ENCODE peak calls at places on chromosomes 12 and 14, in eight cellular contexts. One of them, this sample, is unnamed.

GRCh38 chr14:59905193-59905592 is 14.8 kb upstream of the LRRC9 start:
- DNase-seq in aorta: no peak
- DNase-seq in CD8-positive, alpha-beta T cell: no peak
- DNase-seq in GM23248: peak; percentile 22
- DNase-seq in breast epithelium: no peak
- DNase-seq in astrocyte: peak; percentile 16
- DNase-seq in gastrocnemius medialis: no peak
- DNase-seq in naive thymus-derived CD4-positive, alpha-beta T cell: no peak
- DNase-seq in this sample: no peak

GRCh38 chr14:61225304-61225703 is 55.8 kb downstream of the TMEM30B start:
- DNase-seq in aorta: no peak
- DNase-seq in CD8-positive, alpha-beta T cell: no peak
- DNase-seq in GM23248: peak; percentile 32
- DNase-seq in breast epithelium: no peak
- DNase-seq in astrocyte: no peak
- DNase-seq in gastrocnemius medialis: no peak
- DNase-seq in naive thymus-derived CD4-positive, alpha-beta T cell: no peak
- DNase-seq in this sample: no peak

GRCh38 chr14:35818346-35819115 is 7.6 kb upstream of the BRMS1L start:
- DNase-seq in aorta: no peak
- DNase-seq in CD8-positive, alpha-beta T cell: no peak
- DNase-seq in GM23248: peak; percentile 69
- DNase-seq in breast epithelium: no peak
- DNase-seq in astrocyte: peak; percentile 14
- DNase-seq in gastrocnemius medialis: no peak
- DNase-seq in naive thymus-derived CD4-positive, alpha-beta T cell: no peak
- DNase-seq in this sample: no peak

GRCh38 chr12:41473441-41473840 is 285.3 kb downstream of the PDZRN4 start:
- DNase-seq in aorta: no peak
- DNase-seq in CD8-positive, alpha-beta T cell: no peak
- DNase-seq in GM23248: no peak
- DNase-seq in breast epithelium: no peak
- DNase-seq in astrocyte: no peak
- DNase-seq in gastrocnemius medialis: no peak
- DNase-seq in naive thymus-derived CD4-positive, alpha-beta T cell: no peak
- DNase-seq in this sample: no peak

GRCh38 chr14:103815253-103815652 is 32.1 kb downstream of the PPP1R13B start:
- DNase-seq in aorta: no peak
- DNase-seq in CD8-positive, alpha-beta T cell: no peak
- DNase-seq in GM23248: no peak
- DNase-seq in breast epithelium: no peak
- DNase-seq in astrocyte: no peak
- DNase-seq in gastrocnemius medialis: no peak
- DNase-seq in naive thymus-derived CD4-positive, alpha-beta T cell: no peak
- DNase-seq in this sample: no peak

GRCh38 chr14:73231874-73232851 is 5.1 kb upstream of the PAPLN start:
- DNase-seq in aorta: peak; percentile 67
- DNase-seq in CD8-positive, alpha-beta T cell: no peak
- DNase-seq in GM23248: peak; percentile 17
- DNase-seq in breast epithelium: no peak
- DNase-seq in astrocyte: no peak
- DNase-seq in gastrocnemius medialis: no peak
- DNase-seq in naive thymus-derived CD4-positive, alpha-beta T cell: no peak
- DNase-seq in this sample: no peak

GRCh38 chr14:57960946-57961792 is 95.3 kb upstream of the SLC35F4 start:
- DNase-seq in aorta: no peak
- DNase-seq in CD8-positive, alpha-beta T cell: no peak
- DNase-seq in GM23248: no peak
- DNase-seq in breast epithelium: no peak
- DNase-seq in astrocyte: no peak
- DNase-seq in gastrocnemius medialis: no peak
- DNase-seq in naive thymus-derived CD4-positive, alpha-beta T cell: no peak
- DNase-seq in this sample: no peak

GRCh38 chr14:25381498-25381897 is 331.6 kb upstream of the STXBP6 start:
- DNase-seq in aorta: no peak
- DNase-seq in CD8-positive, alpha-beta T cell: no peak
- DNase-seq in GM23248: peak; percentile 27
- DNase-seq in breast epithelium: no peak
- DNase-seq in astrocyte: no peak
- DNase-seq in gastrocnemius medialis: no peak
- DNase-seq in naive thymus-derived CD4-positive, alpha-beta T cell: no peak
- DNase-seq in this sample: no peak

GRCh38 chr12:120216742-120217595 is 16.1 kb upstream of the RPLP0 start:
- DNase-seq in aorta: no peak
- DNase-seq in CD8-positive, alpha-beta T cell: no peak
- DNase-seq in GM23248: no peak
- DNase-seq in breast epithelium: no peak
- DNase-seq in astrocyte: no peak
- DNase-seq in gastrocnemius medialis: no peak
- DNase-seq in naive thymus-derived CD4-positive, alpha-beta T cell: no peak
- DNase-seq in this sample: no peak

GRCh38 chr14:103095210-103095778 is 769 bp downstream of the EXOC3L4 start:
- DNase-seq in aorta: no peak
- DNase-seq in CD8-positive, alpha-beta T cell: no peak
- DNase-seq in GM23248: no peak
- DNase-seq in breast epithelium: no peak
- DNase-seq in astrocyte: no peak
- DNase-seq in gastrocnemius medialis: no peak
- DNase-seq in naive thymus-derived CD4-positive, alpha-beta T cell: no peak
- DNase-seq in this sample: no peak

GRCh38 chr12:27179399-27180214 is 64.5 kb upstream of the STK38L start:
- DNase-seq in aorta: no peak
- DNase-seq in CD8-positive, alpha-beta T cell: no peak
- DNase-seq in GM23248: peak; percentile 93
- DNase-seq in breast epithelium: peak; percentile 29
- DNase-seq in astrocyte: peak; percentile 100
- DNase-seq in gastrocnemius medialis: no peak
- DNase-seq in naive thymus-derived CD4-positive, alpha-beta T cell: no peak
- DNase-seq in this sample: no peak

GRCh38 chr12:87253157-87253556 is 776.0 kb downstream of the C12orf50 start:
- DNase-seq in aorta: no peak
- DNase-seq in CD8-positive, alpha-beta T cell: no peak
- DNase-seq in GM23248: no peak
- DNase-seq in breast epithelium: no peak
- DNase-seq in astrocyte: no peak
- DNase-seq in gastrocnemius medialis: no peak
- DNase-seq in naive thymus-derived CD4-positive, alpha-beta T cell: no peak
- DNase-seq in this sample: no peak

GRCh38 chr14:88975926-88976325 is 151.5 kb downstream of the TTC8 start:
- DNase-seq in aorta: no peak
- DNase-seq in CD8-positive, alpha-beta T cell: no peak
- DNase-seq in GM23248: no peak
- DNase-seq in breast epithelium: no peak
- DNase-seq in astrocyte: no peak
- DNase-seq in gastrocnemius medialis: no peak
- DNase-seq in naive thymus-derived CD4-positive, alpha-beta T cell: no peak
- DNase-seq in this sample: no peak

GRCh38 chr12:49342066-49342913 is 4.4 kb upstream of the DNAJC22 start:
- DNase-seq in aorta: peak; percentile 91
- DNase-seq in CD8-positive, alpha-beta T cell: peak; percentile 53
- DNase-seq in GM23248: peak; percentile 81
- DNase-seq in breast epithelium: no peak
- DNase-seq in astrocyte: peak; percentile 39
- DNase-seq in gastrocnemius medialis: peak; percentile 19
- DNase-seq in naive thymus-derived CD4-positive, alpha-beta T cell: peak; percentile 57
- DNase-seq in this sample: peak; percentile 56

GRCh38 chr12:42010715-42011114 is 134.0 kb downstream of the GXYLT1 start:
- DNase-seq in aorta: no peak
- DNase-seq in CD8-positive, alpha-beta T cell: no peak
- DNase-seq in GM23248: no peak
- DNase-seq in breast epithelium: no peak
- DNase-seq in astrocyte: no peak
- DNase-seq in gastrocnemius medialis: no peak
- DNase-seq in naive thymus-derived CD4-positive, alpha-beta T cell: no peak
- DNase-seq in this sample: no peak

DNA sequence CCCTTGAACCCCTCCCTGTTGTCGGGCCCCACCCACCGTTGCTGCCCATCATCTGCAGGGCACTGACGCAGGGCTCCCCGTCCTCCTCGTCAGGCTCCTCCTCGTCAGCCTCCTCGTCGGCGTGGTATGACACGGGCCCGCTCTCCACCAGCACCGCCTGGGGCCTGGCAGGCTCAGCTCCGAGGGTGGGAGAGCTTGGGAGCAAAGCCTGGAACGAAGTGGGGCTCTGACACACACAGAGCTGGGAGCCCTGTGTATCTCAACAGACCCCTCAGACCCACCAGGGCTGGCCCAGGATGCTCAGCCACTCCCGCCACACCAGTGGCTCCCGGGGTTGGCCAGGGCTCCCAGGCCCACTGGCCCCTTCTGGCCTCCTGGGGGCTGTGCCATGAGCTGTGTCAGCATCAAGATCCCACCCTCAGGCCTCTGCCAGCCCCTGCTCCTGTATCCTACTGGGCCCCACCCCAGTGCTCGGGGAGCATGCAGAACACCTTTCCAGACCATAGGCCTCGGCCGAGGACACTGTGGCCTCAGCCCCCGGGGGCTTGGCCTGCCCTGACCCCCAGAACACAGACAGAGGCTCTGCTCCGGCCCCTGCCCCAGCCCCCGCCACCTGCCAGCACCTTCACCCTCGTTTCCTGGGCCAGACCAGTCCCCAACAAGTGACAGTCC is 30.1 kb upstream of the NUDT14 start:
- DNase-seq in aorta: no peak
- DNase-seq in CD8-positive, alpha-beta T cell: no peak
- DNase-seq in GM23248: no peak
- DNase-seq in breast epithelium: no peak
- DNase-seq in astrocyte: no peak
- DNase-seq in gastrocnemius medialis: no peak
- DNase-seq in naive thymus-derived CD4-positive, alpha-beta T cell: no peak
- DNase-seq in this sample: no peak
- H3K9me3 ChIP-seq in aorta: no peaks in the 10 kb centered on the region
- H3K9me3 ChIP-seq in CD8-positive, alpha-beta T cell: no peaks in the 10 kb centered on the region
- H3K9me3 ChIP-seq in GM23248: no peaks in the 10 kb centered on the region
- H3K9me3 ChIP-seq in breast epithelium: no peaks in the 10 kb centered on the region
- H3K9me3 ChIP-seq in astrocyte: no peaks in the 10 kb centered on the region
- H3K9me3 ChIP-seq in gastrocnemius medialis: no peaks in the 10 kb centered on the region
- H3K9me3 ChIP-seq in naive thymus-derived CD4-positive, alpha-beta T cell: no peaks in the 10 kb centered on the region
- H3K9me3 ChIP-seq in this sample: no peaks in the 10 kb centered on the region

GRCh38 chr12:54357802-54358619 is 6.3 kb downstream of the GPR84 start:
- DNase-seq in aorta: no peak
- DNase-seq in CD8-positive, alpha-beta T cell: peak; percentile 28
- DNase-seq in GM23248: peak; percentile 64
- DNase-seq in breast epithelium: no peak
- DNase-seq in astrocyte: no peak
- DNase-seq in gastrocnemius medialis: no peak
- DNase-seq in naive thymus-derived CD4-positive, alpha-beta T cell: no peak
- DNase-seq in this sample: peak; percentile 28

GRCh38 chr12:54359762-54360351 is 4.4 kb downstream of the GPR84 start:
- DNase-seq in aorta: no peak
- DNase-seq in CD8-positive, alpha-beta T cell: no peak
- DNase-seq in GM23248: no peak
- DNase-seq in breast epithelium: no peak
- DNase-seq in astrocyte: no peak
- DNase-seq in gastrocnemius medialis: no peak
- DNase-seq in naive thymus-derived CD4-positive, alpha-beta T cell: no peak
- DNase-seq in this sample: no peak

GRCh38 chr12:54356951-54357356 is 7.3 kb downstream of the GPR84 start:
- DNase-seq in aorta: no peak
- DNase-seq in CD8-positive, alpha-beta T cell: no peak
- DNase-seq in GM23248: no peak
- DNase-seq in breast epithelium: no peak
- DNase-seq in astrocyte: no peak
- DNase-seq in gastrocnemius medialis: no peak
- DNase-seq in naive thymus-derived CD4-positive, alpha-beta T cell: no peak
- DNase-seq in this sample: no peak

GRCh38 chr12:54358945-54359761 is 5.1 kb downstream of the GPR84 start:
- DNase-seq in aorta: peak; percentile 96
- DNase-seq in CD8-positive, alpha-beta T cell: peak; percentile 89
- DNase-seq in GM23248: peak; percentile 98
- DNase-seq in breast epithelium: peak; percentile 97
- DNase-seq in astrocyte: peak; percentile 100
- DNase-seq in gastrocnemius medialis: peak; percentile 98
- DNase-seq in naive thymus-derived CD4-positive, alpha-beta T cell: peak; percentile 68
- DNase-seq in this sample: peak; percentile 95

DNA sequence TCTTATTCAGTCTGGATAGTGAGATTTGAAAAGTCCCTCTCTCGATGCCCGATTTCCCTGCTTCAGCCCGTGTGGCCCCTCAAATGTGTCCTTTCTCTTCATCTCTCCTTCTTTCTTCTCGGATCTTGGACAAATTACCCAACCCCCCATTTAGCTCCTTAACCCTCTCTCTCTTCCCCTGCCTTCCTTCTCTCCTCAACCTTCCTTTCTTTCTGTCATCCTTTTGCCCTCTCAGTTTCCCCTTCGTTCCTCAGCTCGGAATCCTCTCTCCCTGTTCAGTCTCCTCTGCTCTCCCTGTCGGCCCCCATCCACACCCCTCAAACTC is 5.7 kb downstream of the GPR84 start:
- DNase-seq in aorta: no peak
- DNase-seq in CD8-positive, alpha-beta T cell: no peak
- DNase-seq in GM23248: peak; percentile 52
- DNase-seq in breast epithelium: no peak
- DNase-seq in astrocyte: no peak
- DNase-seq in gastrocnemius medialis: no peak
- DNase-seq in naive thymus-derived CD4-positive, alpha-beta T cell: no peak
- DNase-seq in this sample: no peak
- H3K27ac ChIP-seq in aorta: peak overlapping the region; percentile 43
- H3K27ac ChIP-seq in CD8-positive, alpha-beta T cell: peak overlapping the region; percentile 60
- H3K27ac ChIP-seq in GM23248: peak overlapping the region; percentile 91
- H3K27ac ChIP-seq in breast epithelium: peak overlapping the region; percentile 90
- H3K27ac ChIP-seq in astrocyte: peak overlapping the region; percentile 97
- H3K27ac ChIP-seq in gastrocnemius medialis: peak overlapping the region; percentile 88
- H3K27ac ChIP-seq in naive thymus-derived CD4-positive, alpha-beta T cell: peak overlapping the region; percentile 85
- H3K27ac ChIP-seq in this sample: peak overlapping the region; percentile 96

DNA sequence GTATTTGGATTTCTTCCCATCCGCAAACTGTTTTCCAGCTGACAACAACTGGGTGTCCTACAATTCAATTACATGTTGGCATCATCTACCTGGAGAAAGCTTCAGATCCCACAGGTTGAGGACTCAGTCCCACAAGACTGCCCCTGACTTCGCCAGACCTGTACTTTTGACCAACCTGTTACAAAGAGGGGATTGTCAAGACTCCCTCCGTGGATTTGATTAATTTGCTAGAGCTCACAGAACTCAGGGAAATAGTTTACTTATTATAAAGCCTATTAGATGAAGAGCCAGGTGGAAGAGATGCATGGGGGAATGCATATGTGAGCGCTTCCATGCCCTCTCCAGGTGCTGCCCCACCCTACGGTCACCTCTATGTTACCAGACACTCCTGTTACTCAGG is 14.6 kb downstream of the RESF1 start:
- DNase-seq in aorta: no peak
- DNase-seq in CD8-positive, alpha-beta T cell: no peak
- DNase-seq in GM23248: no peak
- DNase-seq in breast epithelium: no peak
- DNase-seq in astrocyte: no peak
- DNase-seq in gastrocnemius medialis: no peak
- DNase-seq in naive thymus-derived CD4-positive, alpha-beta T cell: no peak
- DNase-seq in this sample: no peak
- H3K9me3 ChIP-seq in aorta: peaks cover 3% of the 10 kb centered on the region
- H3K9me3 ChIP-seq in CD8-positive, alpha-beta T cell: peaks cover 25% of the 10 kb centered on the region
- H3K9me3 ChIP-seq in GM23248: no peaks in the 10 kb centered on the region
- H3K9me3 ChIP-seq in breast epithelium: peaks cover 21% of the 10 kb centered on the region
- H3K9me3 ChIP-seq in astrocyte: no peaks in the 10 kb centered on the region
- H3K9me3 ChIP-seq in gastrocnemius medialis: no peaks in the 10 kb centered on the region
- H3K9me3 ChIP-seq in naive thymus-derived CD4-positive, alpha-beta T cell: peaks cover 72% of the 10 kb centered on the region
- H3K9me3 ChIP-seq in this sample: peaks cover 12% of the 10 kb centered on the region

DNA sequence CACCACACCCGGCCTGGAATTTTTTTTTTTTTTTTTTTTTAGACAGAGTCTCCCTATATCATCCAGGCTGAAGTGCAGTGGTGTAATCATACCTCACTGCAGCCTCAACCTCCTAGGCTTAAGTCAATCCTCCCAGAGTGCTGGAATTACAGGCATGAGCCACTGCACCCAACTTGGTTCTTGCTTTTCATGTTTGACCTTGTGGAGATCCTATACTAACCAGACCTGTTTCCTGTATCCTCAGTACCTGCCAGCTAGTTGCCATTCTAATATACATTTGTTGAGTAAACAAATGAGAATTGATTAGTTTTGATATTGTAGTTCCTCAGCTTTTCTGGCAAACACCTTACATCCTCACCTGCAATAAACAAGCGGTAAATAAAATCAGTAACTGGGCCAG is 3.2 kb upstream of the VSIG10 start:
- DNase-seq in aorta: no peak
- DNase-seq in CD8-positive, alpha-beta T cell: no peak
- DNase-seq in GM23248: no peak
- DNase-seq in breast epithelium: no peak
- DNase-seq in astrocyte: no peak
- DNase-seq in gastrocnemius medialis: no peak
- DNase-seq in naive thymus-derived CD4-positive, alpha-beta T cell: no peak
- DNase-seq in this sample: no peak
- H3K27ac ChIP-seq in aorta: no peak overlapping the region
- H3K27ac ChIP-seq in CD8-positive, alpha-beta T cell: no peak overlapping the region
- H3K27ac ChIP-seq in GM23248: no peak overlapping the region
- H3K27ac ChIP-seq in breast epithelium: no peak overlapping the region
- H3K27ac ChIP-seq in astrocyte: no peak overlapping the region
- H3K27ac ChIP-seq in gastrocnemius medialis: no peak overlapping the region
- H3K27ac ChIP-seq in naive thymus-derived CD4-positive, alpha-beta T cell: no peak overlapping the region
- H3K27ac ChIP-seq in this sample: no peak overlapping the region